ENCODE peak calls at places on chromosome 3, in five cellular contexts. S, X, C, Z and H are unnamed samples.

GRCh38 chr3:23242106-23242505 is 39.0 kb downstream of the UBE2E2 start:
- DNase-seq in S (no peak), X (no peak), C (no peak), Z (no peak), H (no peak)

GRCh38 chr3:72657666-72658065 is 190.6 kb downstream of the SHQ1 start:
- DNase-seq in S (peak), X (no peak), C (no peak), Z (no peak), H (no peak)

GRCh38 chr3:65666426-65667091 is 372.2 kb downstream of the MAGI1 start:
- DNase-seq in S (no peak), X (no peak), C (no peak), Z (no peak), H (no peak)

GRCh38 chr3:23723930-23724329 is 81.8 kb upstream of the UBE2E1 start:
- DNase-seq in S (no peak), X (no peak), C (no peak), Z (no peak), H (no peak)

GRCh38 chr3:50195501-50196252 is 4.3 kb downstream of the GNAT1 start:
- DNase-seq in S (no peak), X (no peak), C (no peak), Z (no peak), H (no peak)

GRCh38 chr3:12286927-12287726 is 1.7 kb upstream of the PPARG start:
- DNase-seq in S (no peak), X (no peak), C (no peak), Z (no peak), H (no peak)

GRCh38 chr3:165459924-165460540 is 263.8 kb upstream of the SLITRK3 start:
- DNase-seq in S (no peak), X (no peak), C (no peak), Z (no peak), H (no peak)

GRCh38 chr3:117400303-117400702 is 690.7 kb downstream of the TUSC7 start:
- DNase-seq in S (no peak), X (no peak), C (no peak), Z (no peak), H (no peak)

GRCh38 chr3:66210687-66211295 is 10.0 kb upstream of the SLC25A26 start:
- DNase-seq in S (no peak), X (no peak), C (no peak), Z (no peak), H (no peak)

GRCh38 chr3:52055537-52056351 is 627 bp downstream of the DUSP7 start:
- DNase-seq in S (peak), X (no peak), C (no peak), Z (no peak), H (no peak)

GRCh38 chr3:39146083-39146501 is 7.3 kb downstream of the CSRNP1 start:
- DNase-seq in S (no peak), X (no peak), C (no peak), Z (peak), H (no peak)

GRCh38 chr3:84299329-84299728 is 659.5 kb upstream of the CADM2 start:
- DNase-seq in S (no peak), X (no peak), C (no peak), Z (no peak), H (no peak)

GRCh38 chr3:159649951-159650350 is 338.7 kb upstream of the IL12A start:
- DNase-seq in S (no peak), X (no peak), C (no peak), Z (no peak), H (no peak)

GRCh38 chr3:160458151-160458550 is 8.6 kb upstream of the TRIM59 start:
- DNase-seq in S (no peak), X (no peak), C (no peak), Z (no peak), H (no peak)

GRCh38 chr3:148606979-148607378 is 90.7 kb upstream of the AGTR1 start:
- DNase-seq in S (no peak), X (no peak), C (no peak), Z (no peak), H (no peak)

GRCh38 chr3:15197340-15198029 is 8.6 kb upstream of the CAPN7 start:
- DNase-seq in S (no peak), X (no peak), C (no peak), Z (no peak), H (no peak)

GRCh38 chr3:184745526-184745925 is 33.7 kb upstream of the MAGEF1 start:
- DNase-seq in S (no peak), X (no peak), C (no peak), Z (no peak), H (no peak)

GRCh38 chr3:194574639-194575483 is 58.4 kb downstream of the TMEM44 start:
- DNase-seq in S (no peak), X (no peak), C (no peak), Z (no peak), H (no peak)

GRCh38 chr3:194572944-194573491 is 60.2 kb downstream of the TMEM44 start:
- DNase-seq in S (no peak), X (no peak), C (no peak), Z (no peak), H (no peak)

GRCh38 chr3:194573680-194574437 is 59.4 kb downstream of the TMEM44 start:
- DNase-seq in S (peak), X (no peak), C (no peak), Z (no peak), H (peak)

GRCh38 chr3:194577985-194578905 is 55.0 kb downstream of the TMEM44 start:
- DNase-seq in S (no peak), X (peak), C (peak), Z (peak), H (peak)

GRCh38 chr3:194575484-194576210 is 57.6 kb downstream of the TMEM44 start:
- DNase-seq in S (no peak), X (no peak), C (no peak), Z (peak), H (peak)
- TF ChIP-seq CTCF in S (no peak), X (no peak), C (no peak), Z (no peak), H (no peak)

GRCh38 chr3:17442332-17443049 is 299.9 kb downstream of the TBC1D5 start:
- DNase-seq in S (no peak), X (no peak), C (no peak), Z (no peak), H (no peak)

GRCh38 chr3:17443142-17443541 is 299.3 kb downstream of the TBC1D5 start:
- DNase-seq in S (no peak), X (no peak), C (no peak), Z (no peak), H (no peak)

GRCh38 chr3:17444865-17445264 is 297.6 kb downstream of the TBC1D5 start:
- DNase-seq in S (no peak), X (no peak), C (no peak), Z (no peak), H (no peak)
- TF ChIP-seq CTCF in S (no peak), X (no peak), C (no peak), Z (no peak), H (no peak)

DNA sequence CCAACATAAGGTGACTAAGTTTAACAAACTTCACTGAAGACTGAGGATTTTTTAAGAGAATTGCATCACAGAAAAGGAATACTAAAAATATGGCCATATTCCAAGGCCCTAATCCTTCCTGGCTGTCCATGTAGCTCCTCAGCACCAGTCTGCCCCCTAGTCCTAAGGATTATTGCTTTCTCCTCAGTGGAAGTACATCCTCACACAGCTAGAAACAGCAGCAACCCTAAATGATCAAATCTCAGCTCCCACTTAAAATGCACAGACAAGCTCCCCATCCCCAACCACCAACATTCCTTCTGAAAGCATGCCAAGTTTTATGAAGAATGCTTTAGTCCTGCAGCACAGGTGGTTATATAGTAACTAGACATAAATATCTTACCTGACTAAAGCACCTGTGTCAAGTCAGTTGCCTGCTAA is 14.7 kb downstream of the ST3GAL6 start:
- DNase-seq in S (no peak), X (no peak), C (peak), Z (no peak), H (no peak)
- TF ChIP-seq CTCF in S (no peak), X (no peak), C (no peak), Z (no peak), H (no peak)

GRCh38 chr3:18151199-18151598 is 273.9 kb downstream of the SATB1 start:
- DNase-seq in S (no peak), X (no peak), C (no peak), Z (no peak), H (no peak)
- TF ChIP-seq CTCF in S (no peak), X (no peak), C (no peak), Z (no peak), H (no peak)

DNA sequence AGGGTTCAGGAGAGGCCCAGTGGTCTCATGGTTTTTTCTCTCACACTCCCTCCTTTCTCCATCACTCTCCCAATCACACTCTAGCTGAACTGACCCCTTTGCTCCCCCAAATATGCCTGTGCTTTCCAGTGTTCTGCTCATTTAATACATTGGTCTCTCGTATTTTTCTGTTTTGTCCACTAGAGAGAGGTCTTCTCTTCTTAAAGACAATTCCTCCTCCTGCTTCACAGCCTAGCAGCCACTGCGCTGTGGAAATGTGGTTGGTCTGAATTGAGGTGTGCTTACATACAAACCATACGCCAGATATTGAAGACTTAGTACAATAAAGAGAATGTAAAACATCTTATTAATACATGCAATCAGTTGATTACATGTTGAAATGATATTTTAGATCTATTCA is 60.6 kb upstream of the XCR1 start:
- DNase-seq in S (peak), X (no peak), C (no peak), Z (peak), H (no peak)
- TF ChIP-seq CTCF in S (peak), X (peak), C (peak), Z (peak), H (peak)

GRCh38 chr3:122305818-122306621 is 19.0 kb upstream of the CSTA start:
- DNase-seq in S (no peak), X (peak), C (no peak), Z (no peak), H (no peak)
- TF ChIP-seq CTCF in S (peak), X (peak), C (no peak), Z (no peak), H (no peak)

GRCh38 chr3:115927210-115927609 is 303.9 kb downstream of the GAP43 start:
- DNase-seq in S (no peak), X (no peak), C (no peak), Z (no peak), H (no peak)

GRCh38 chr3:115921711-115922110 is 298.4 kb downstream of the GAP43 start:
- DNase-seq in S (no peak), X (no peak), C (no peak), Z (no peak), H (no peak)

GRCh38 chr3:115916866-115917265 is 293.6 kb downstream of the GAP43 start:
- DNase-seq in S (no peak), X (no peak), C (no peak), Z (no peak), H (no peak)

GRCh38 chr3:115918900-115919299 is 295.6 kb downstream of the GAP43 start:
- DNase-seq in S (no peak), X (no peak), C (no peak), Z (no peak), H (no peak)

GRCh38 chr3:115922681-115923347 is 299.5 kb downstream of the GAP43 start:
- DNase-seq in S (no peak), X (peak), C (peak), Z (no peak), H (no peak)
- TF ChIP-seq CTCF in S (peak), X (peak), C (peak), Z (no peak), H (peak)